ENCODE peak calls at places on chromosomes 4 and X, in four cellular contexts. N is suprapubic skin, K is prostate gland, A is GM23338. V is an unnamed sample.

GRCh38 chr4:82201805-82202636 is 171.8 kb downstream of the HNRNPD start:
- DNase-seq in A (peak), N (no peak), K (peak), V (no peak)

GRCh38 chr4:104749062-104749461 is 254.4 kb upstream of the CXXC4 start:
- DNase-seq in A (no peak), N (no peak), K (no peak), V (no peak)

GRCh38 chr4:17646693-17647092 is 32.3 kb downstream of the MED28 start:
- DNase-seq in A (no peak), N (no peak), K (no peak), V (no peak)

GRCh38 chrX:7552758-7553157 is 290.2 kb upstream of the VCX start:
- DNase-seq in A (no peak), N (no peak), K (no peak), V (no peak)

GRCh38 chr4:87270144-87270543 is 49.7 kb upstream of the KLHL8 start:
- DNase-seq in N (no peak), K (peak), A (peak), V (no peak)

GRCh38 chrX:3697701-3698279 is 15.7 kb downstream of the PRKX start:
- DNase-seq in A (no peak), N (no peak), K (peak), V (no peak)

GRCh38 chrX:68396953-68397352 is 36.3 kb downstream of the OPHN1 start:
- DNase-seq in A (no peak), K (no peak), N (no peak), V (no peak)

GRCh38 chrX:19386679-19387078 is 43.0 kb downstream of the PDHA1 start:
- DNase-seq in A (no peak), N (no peak), K (no peak), V (no peak)

GRCh38 chr4:24771241-24771640 is 24.1 kb upstream of the SOD3 start:
- DNase-seq in N (no peak), A (no peak), K (no peak), V (no peak)

GRCh38 chr4:108224628-108225053 is 55.9 kb upstream of the LEF1 start:
- DNase-seq in K (no peak), A (no peak), N (no peak), V (no peak)

GRCh38 chr4:76804060-76804459 is 93.9 kb downstream of the SOWAHB start:
- DNase-seq in A (peak), K (no peak), N (no peak), V (no peak)

GRCh38 chr4:76800902-76801301 is 97.0 kb downstream of the SOWAHB start:
- DNase-seq in A (no peak), N (no peak), K (no peak), V (no peak)

GRCh38 chr4:76801621-76802545 is 96.1 kb downstream of the SOWAHB start:
- DNase-seq in K (no peak), N (no peak), A (peak), V (peak)

GRCh38 chr4:76802546-76803021 is 95.4 kb downstream of the SOWAHB start:
- DNase-seq in A (peak), N (no peak), K (no peak), V (no peak)

GRCh38 chr4:76803522-76803921 is 94.4 kb downstream of the SOWAHB start:
- DNase-seq in K (no peak), N (no peak), A (no peak), V (no peak)
- TF ChIP-seq POLR2AphosphoS5 in K (no peak), N (no peak), A (no peak), V (no peak)

GRCh38 chrX:15349046-15349445 is 13.7 kb upstream of the PIGA start:
- DNase-seq in N (no peak), A (peak), K (peak), V (no peak)
- TF ChIP-seq CTCF in N (peak), A (peak), K (peak), V (no peak)

GRCh38 chr4:55868691-55869090 is 15.2 kb downstream of the EXOC1 start:
- DNase-seq in K (no peak), N (no peak), A (no peak), V (no peak)

GRCh38 chr4:55864577-55865223 is 11.3 kb downstream of the EXOC1 start:
- DNase-seq in A (no peak), K (no peak), N (no peak), V (no peak)

GRCh38 chr4:55865228-55865806 is 11.9 kb downstream of the EXOC1 start:
- DNase-seq in K (no peak), A (no peak), N (no peak), V (no peak)

GRCh38 chr4:55866973-55867574 is 13.6 kb downstream of the EXOC1 start:
- DNase-seq in A (peak), K (no peak), N (no peak), V (no peak)

DNA sequence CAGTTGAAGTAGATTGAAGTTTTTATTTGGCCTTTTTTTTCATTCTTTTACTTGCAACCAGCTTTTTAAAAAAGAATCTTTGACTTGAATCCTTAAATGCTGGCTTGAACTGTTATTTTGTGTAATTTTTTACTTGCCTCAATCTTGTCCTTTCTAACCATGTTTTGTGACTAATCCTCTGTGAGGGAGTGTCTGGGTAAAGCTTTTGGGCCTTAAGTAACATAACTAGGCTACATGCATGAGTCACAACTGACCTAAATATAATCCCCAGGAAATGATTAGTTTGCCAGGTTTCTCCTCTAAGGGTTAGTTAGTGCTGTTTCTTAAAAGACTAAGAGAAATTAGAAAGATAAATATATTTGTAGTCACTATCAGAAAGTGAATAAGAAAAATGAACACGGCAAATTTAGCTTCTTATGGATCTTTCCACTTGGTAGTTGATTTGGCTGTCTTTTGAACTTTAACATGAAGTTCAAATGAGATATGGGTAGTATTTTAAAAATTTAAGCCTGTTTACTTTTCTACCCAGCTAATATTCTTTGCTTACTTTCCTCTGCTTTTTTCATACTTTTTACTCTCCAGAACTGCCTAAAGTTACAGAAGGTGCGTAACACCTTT is 13.0 kb downstream of the EXOC1 start:
- DNase-seq in A (no peak), N (no peak), K (no peak), V (no peak)
- H3K27ac ChIP-seq in A (no peak), N (peak), K (no peak), V (peak)

GRCh38 chr4:1347410-1347864 is 429 bp downstream of the UVSSA start:
- DNase-seq in K (peak), A (peak), N (peak), V (peak)
- TF ChIP-seq POLR2AphosphoS5 in K (peak), A (no peak), N (no peak), V (no peak)

V was measured in spleen.